ENCODE peak calls at places on chromosomes 6 and 20, in eight cellular contexts. B is endodermal cell, M is psoas muscle, I is WERI-Rb-1, Y is fibroblast of the aortic adventitia, Z is hepatic stellate cell, N is choroid plexus epithelial cell, S is NT2/D1. T is an unnamed sample.

GRCh38 chr6:33440649-33441309 is 13.6 kb upstream of the ZBTB9 start:
- DNase-seq in Z (no peak), S (no peak), Y (no peak), B (no peak), N (no peak), M (no peak), I (no peak), T (no peak)

GRCh38 chr6:42459888-42460287 is 8.2 kb upstream of the TRERF1 start:
- DNase-seq in N (no peak), M (no peak), I (no peak), S (no peak), Z (no peak), Y (no peak), B (no peak), T (no peak)

GRCh38 chr6:51902261-51902764 is 185.1 kb downstream of the PKHD1 start:
- DNase-seq in I (no peak), Y (no peak), M (no peak), Z (no peak), N (no peak), S (no peak), B (no peak), T (no peak)

GRCh38 chr20:1876975-1877603 is 18.1 kb upstream of the SIRPA start:
- DNase-seq in S (no peak), Z (peak; percentile 85), N (peak; percentile 27), Y (no peak), I (no peak), B (no peak), M (no peak), T (peak; percentile 72)

GRCh38 chr6:14422917-14423316 is 305.3 kb downstream of the CD83 start:
- DNase-seq in S (no peak), Y (no peak), M (no peak), Z (no peak), I (no peak), N (no peak), B (no peak), T (no peak)

GRCh38 chr6:121868191-121868590 is 432.7 kb downstream of the GJA1 start:
- DNase-seq in B (no peak), N (peak; percentile 71), Y (peak; percentile 89), Z (no peak), S (no peak), M (no peak), I (no peak), T (no peak)

GRCh38 chr20:2748551-2749342 is 51.7 kb downstream of the CPXM1 start:
- DNase-seq in N (no peak), Y (no peak), M (no peak), B (peak; percentile 82), Z (no peak), I (no peak), S (no peak), T (no peak)

GRCh38 chr6:135503703-135504475 is 6.3 kb upstream of the AHI1 start:
- DNase-seq in S (no peak), Z (no peak), I (no peak), Y (no peak), M (no peak), B (peak; percentile 57), N (no peak), T (no peak)

GRCh38 chr20:41110930-41111577 is 26.3 kb upstream of the PLCG1 start:
- DNase-seq in Z (no peak), Y (no peak), N (no peak), S (no peak), I (no peak), B (no peak), M (no peak), T (no peak)

GRCh38 chr6:49666930-49667369 is 30.3 kb upstream of the RHAG start:
- DNase-seq in S (no peak), I (no peak), N (no peak), Z (no peak), B (no peak), M (no peak), Y (no peak), T (no peak)

GRCh38 chr20:36836591-36837329 is 39.2 kb upstream of the TLDC2 start:
- DNase-seq in I (peak; percentile 89), M (peak; percentile 55), S (peak; percentile 74), N (peak; percentile 76), Z (no peak), B (peak; percentile 95), Y (no peak), T (peak; percentile 60)

GRCh38 chr6:42450314-42451145 is 1.2 kb downstream of the TRERF1 start:
- DNase-seq in B (peak; percentile 71), Z (no peak), M (no peak), I (peak; percentile 23), Y (peak; percentile 37), N (peak; percentile 49), S (no peak), T (no peak)

GRCh38 chr20:437787-438486 is 24.4 kb downstream of the TBC1D20 start:
- DNase-seq in M (no peak), Z (no peak), N (no peak), B (no peak), S (no peak), Y (no peak), I (no peak), T (no peak)

GRCh38 chr20:55533601-55534000 is 471.7 kb downstream of the CBLN4 start:
- DNase-seq in Y (no peak), B (no peak), I (no peak), N (no peak), Z (no peak), M (no peak), S (no peak), T (no peak)

GRCh38 chr6:152401978-152402377 is 235.2 kb downstream of the SYNE1 start:
- DNase-seq in S (no peak), B (no peak), N (no peak), Z (peak; percentile 10), Y (peak; percentile 21), M (no peak), I (no peak), T (peak; percentile 29)

GRCh38 chr20:32062776-32063170 is 10.7 kb downstream of the HCK start:
- DNase-seq in B (no peak), N (no peak), I (no peak), M (peak; percentile 50), S (no peak), Z (no peak), Y (no peak), T (no peak)

GRCh38 chr6:137873273-137873762 is 6.3 kb downstream of the TNFAIP3 start:
- DNase-seq in S (no peak), M (peak; percentile 66), Y (peak; percentile 99), Z (no peak), N (peak; percentile 98), I (no peak), B (no peak), T (peak; percentile 76)

GRCh38 chr20:36745234-36745926 is 510 bp downstream of the NDRG3 start:
- DNase-seq in N (peak; percentile 16), S (no peak), M (no peak), Z (no peak), Y (peak; percentile 22), B (no peak), I (peak; percentile 48), T (no peak)

GRCh38 chr6:29474996-29475395 is 12.8 kb downstream of the MAS1L start:
- DNase-seq in M (no peak), B (no peak), S (no peak), I (no peak), Z (no peak), Y (no peak), N (no peak), T (no peak)

GRCh38 chr6:90583179-90583578 is 3.7 kb downstream of the MAP3K7 start:
- DNase-seq in Y (no peak), Z (no peak), M (no peak), I (no peak), N (peak; percentile 12), S (no peak), B (no peak), T (no peak)

GRCh38 chr6:73248192-73248898 is 14.7 kb downstream of the KHDC1 start:
- DNase-seq in B (no peak), Y (no peak), N (no peak), S (no peak), M (no peak), I (no peak), Z (no peak), T (no peak)

GRCh38 chr6:121838842-121839241 is 403.4 kb downstream of the GJA1 start:
- DNase-seq in N (peak; percentile 91), Y (peak; percentile 95), B (no peak), S (no peak), I (no peak), Z (no peak), M (no peak), T (no peak)

GRCh38 chr20:54267510-54268003 is 59.7 kb downstream of the PFDN4 start:
- DNase-seq in N (no peak), M (no peak), Z (peak; percentile 3), S (peak; percentile 40), B (peak; percentile 70), I (no peak), Y (peak; percentile 41), T (no peak)

GRCh38 chr6:149166324-149166723 is 151.2 kb upstream of the TAB2 start:
- DNase-seq in N (no peak), Y (peak; percentile 55), B (no peak), I (no peak), M (no peak), S (no peak), Z (no peak), T (no peak)

GRCh38 chr20:37969949-37970855 is 63.1 kb downstream of the TTI1 start:
- DNase-seq in Y (no peak), M (no peak), N (no peak), S (no peak), B (peak; percentile 7), Z (no peak), I (no peak), T (no peak)

GRCh38 chr6:5085638-5086293 is 625 bp downstream of the PPP1R3G start:
- DNase-seq in Y (no peak), N (peak; percentile 36), B (peak; percentile 88), I (peak; percentile 72), M (peak; percentile 38), S (peak; percentile 25), Z (peak; percentile 50), T (peak; percentile 53)

GRCh38 chr6:70108230-70108629 is 194.7 kb downstream of the COL9A1 start:
- DNase-seq in Z (peak; percentile 2), M (no peak), Y (peak; percentile 63), B (no peak), S (no peak), I (peak; percentile 8), N (peak; percentile 66), T (peak; percentile 21)

GRCh38 chr20:58850693-58851174 is at the start of gene GNAS-AS1:
- DNase-seq in M (peak; percentile 75), B (peak; percentile 97), Z (peak; percentile 97), I (peak; percentile 94), Y (peak; percentile 88), S (peak; percentile 91), N (peak; percentile 93), T (peak; percentile 96)

GRCh38 chr6:88004707-88005106 is 42.9 kb upstream of the SPACA1 start:
- DNase-seq in Z (no peak), I (no peak), S (no peak), N (peak; percentile 8), Y (no peak), M (no peak), B (no peak), T (no peak)